ENCODE peak calls at places on chromosomes 7 and 10, in five cellular contexts. T is activated T-cell treated with anti-CD3 and anti-CD28 coated beads, Interleukin-2, amount 50 U/mL, for 4 hours; H is ureter; J is HEK293T; W is stimulated activated CD4-positive, alpha-beta T cell treated with anti-CD3 and anti-CD28 coated beads, Interleukin-4, amount 100 ng/mL, for 1 hour. C is an unnamed sample.

GRCh38 chr7:70654979-70655378 is 477.0 kb upstream of the GALNT17 start:
- DNase-seq in W (no peak), J (no peak), H (no peak), T (no peak), C (no peak)

GRCh38 chr7:156765901-156766656 is 125.5 kb downstream of the RNF32 start:
- DNase-seq in J (no peak), H (no peak), W (no peak), T (no peak), C (no peak)

GRCh38 chr7:130274983-130275649 is 8.5 kb downstream of the CPA2 start:
- DNase-seq in J (no peak), H (no peak), T (no peak), W (no peak), C (no peak)

GRCh38 chr10:43978936-43979335 is 330.3 kb upstream of the ZNF32 start:
- DNase-seq in W (no peak), H (peak; percentile 19), T (no peak), J (no peak), C (peak; percentile 11)

GRCh38 chr10:34994565-34995142 is 95.5 kb downstream of the CUL2 start:
- DNase-seq in T (peak; percentile 34), W (peak; percentile 23), H (peak; percentile 59), J (peak; percentile 63), C (peak; percentile 59)

GRCh38 chr7:7491044-7491443 is 44.6 kb downstream of the COL28A1 start:
- DNase-seq in T (no peak), J (no peak), W (no peak), H (no peak), C (no peak)

GRCh38 chr10:111972109-111972508 is 211.5 kb downstream of the GPAM start:
- DNase-seq in J (no peak), H (no peak), T (no peak), W (no peak), C (no peak)

GRCh38 chr7:19972872-19973271 is 199.5 kb upstream of the TMEM196 start:
- DNase-seq in T (no peak), H (no peak), W (no peak), J (no peak), C (no peak)

GRCh38 chr7:46131916-46132795 is 211.1 kb upstream of the IGFBP3 start:
- DNase-seq in W (no peak), H (no peak), T (no peak), J (no peak), C (no peak)

GRCh38 chr7:137458399-137458798 is 114.9 kb upstream of the PTN start:
- DNase-seq in T (no peak), W (no peak), J (no peak), H (no peak), C (no peak)

GRCh38 chr7:111789880-111790279 is 227.6 kb upstream of the IMMP2L start:
- DNase-seq in J (no peak), H (no peak), W (no peak), T (no peak), C (no peak)

GRCh38 chr10:50594012-50594411 is 29.7 kb downstream of the SGMS1 start:
- DNase-seq in W (no peak), H (no peak), T (no peak), J (no peak), C (peak; percentile 72)

GRCh38 chr7:150399861-150400778 is 21.0 kb downstream of the ZNF775 start:
- DNase-seq in T (no peak), W (no peak), H (no peak), J (no peak), C (peak; percentile 75)

GRCh38 chr7:152395115-152395514 is 40.7 kb downstream of the KMT2C start:
- DNase-seq in J (no peak), W (no peak), T (no peak), H (no peak), C (no peak)

GRCh38 chr7:47795631-47796030 is 152.6 kb downstream of the PKD1L1 start:
- DNase-seq in T (no peak), H (no peak), W (no peak), J (no peak), C (no peak)

GRCh38 chr7:51279391-51280023 is 37.1 kb downstream of the COBL start:
- DNase-seq in W (no peak), T (no peak), H (peak; percentile 27), J (no peak), C (no peak)

GRCh38 chr10:77909755-77910375 is 16.7 kb downstream of the DLG5 start:
- DNase-seq in J (no peak), H (no peak), W (no peak), T (no peak), C (peak; percentile 90)

GRCh38 chr7:135994466-135995205 is 17.5 kb upstream of the MTPN start:
- DNase-seq in T (no peak), J (no peak), H (no peak), W (no peak), C (no peak)

GRCh38 chr10:77531441-77532001 is 106.1 kb downstream of the KCNMA1 start:
- DNase-seq in H (no peak), T (no peak), W (no peak), J (peak; percentile 25), C (no peak)

GRCh38 chr7:151410405-151411390 is 860 bp upstream of the WDR86 start:
- DNase-seq in T (no peak), H (no peak), W (no peak), J (no peak), C (no peak)

GRCh38 chr10:59736749-59737148 is 16.5 kb downstream of the MRLN start:
- DNase-seq in J (no peak), T (no peak), H (no peak), W (no peak), C (no peak)

GRCh38 chr10:121436630-121437311 is 161.5 kb downstream of the FGFR2 start:
- DNase-seq in H (no peak), T (no peak), J (no peak), W (no peak), C (no peak)

GRCh38 chr10:103678104-103678526 is 177.3 kb downstream of the SH3PXD2A start:
- DNase-seq in T (peak; percentile 77), J (no peak), H (peak; percentile 82), W (peak; percentile 86), C (no peak)

GRCh38 chr7:84913731-84914130 is 273.1 kb downstream of the SEMA3D start:
- DNase-seq in J (no peak), T (no peak), W (no peak), H (no peak), C (no peak)

GRCh38 chr7:30863694-30864011 is 48.0 kb upstream of the AQP1 start:
- DNase-seq in T (no peak), J (no peak), H (no peak), W (no peak), C (no peak)

GRCh38 chr10:114313866-114314265 is 74.8 kb downstream of the VWA2 start:
- DNase-seq in W (no peak), H (no peak), J (no peak), T (no peak), C (no peak)

GRCh38 chr10:129552119-129552518 is 85.1 kb downstream of the MGMT start:
- DNase-seq in T (no peak), H (peak; percentile 29), J (no peak), W (no peak), C (no peak)

GRCh38 chr10:72321248-72322029 is 33.3 kb downstream of the DNAJB12 start:
- DNase-seq in T (no peak), W (no peak), H (no peak), J (no peak), C (peak; percentile 85)

GRCh38 chr7:84729284-84729683 is 457.6 kb downstream of the SEMA3D start:
- DNase-seq in J (no peak), T (no peak), H (no peak), W (no peak), C (no peak)

GRCh38 chr7:92178928-92179373 is at the start of gene LRRD1:
- DNase-seq in T (peak; percentile 90), H (peak; percentile 88), W (peak; percentile 90), J (peak; percentile 83), C (peak; percentile 90)

GRCh38 chr7:149720372-149721083 is 52.9 kb downstream of the ZNF467 start:
- DNase-seq in H (no peak), W (no peak), T (no peak), J (no peak), C (no peak)

GRCh38 chr7:115558186-115558585 is 472.4 kb downstream of the TFEC start:
- DNase-seq in H (no peak), J (no peak), T (no peak), W (no peak), C (no peak)